ENCODE peak calls at places on chromosomes 13 and 19, in six cellular contexts. S, A, F, Z, H and O are unnamed samples.

GRCh38 chr13:113601166-113602070 is 16.9 kb downstream of the TFDP1 start:
- DNase-seq in H (no peak), S (no peak), Z (no peak), F (no peak), A (no peak), O (no peak)

GRCh38 chr19:42255766-42256750 is 1.1 kb upstream of the ERF start:
- DNase-seq in F (no peak), A (no peak), Z (peak), H (no peak), S (no peak), O (no peak)

GRCh38 chr19:10583021-10583776 is 3.9 kb downstream of the AP1M2 start:
- DNase-seq in F (no peak), H (peak), Z (no peak), S (no peak), A (no peak), O (no peak)

GRCh38 chr19:45882652-45883585 is 3.0 kb downstream of the IRF2BP1 start:
- DNase-seq in F (no peak), Z (peak), A (peak), S (peak), H (peak), O (peak)

GRCh38 chr13:32381539-32381938 is 46.4 kb downstream of the N4BP2L1 start:
- DNase-seq in S (no peak), H (no peak), A (peak), F (peak), Z (peak), O (peak)

GRCh38 chr19:11697284-11697855 is 41.4 kb downstream of the ZNF823 start:
- DNase-seq in F (no peak), S (no peak), H (no peak), Z (no peak), A (no peak), O (no peak)

GRCh38 chr13:113647351-113648217 is 10.4 kb downstream of the ATP4B start:
- DNase-seq in A (no peak), F (no peak), Z (peak), S (no peak), H (no peak), O (peak)

GRCh38 chr13:72062566-72062965 is 195.6 kb upstream of the DACH1 start:
- DNase-seq in F (peak), S (no peak), Z (no peak), H (no peak), A (no peak), O (no peak)

GRCh38 chr13:43368003-43368402 is 344.6 kb downstream of the DNAJC15 start:
- DNase-seq in H (no peak), A (no peak), Z (no peak), F (no peak), S (no peak), O (no peak)

GRCh38 chr13:32905063-32905863 is 111.0 kb upstream of the KL start:
- DNase-seq in S (peak), Z (no peak), H (no peak), A (no peak), F (no peak), O (no peak)

GRCh38 chr13:75857291-75857690 is 221.2 kb downstream of the LMO7 start:
- DNase-seq in Z (no peak), F (no peak), S (no peak), H (no peak), A (no peak), O (no peak)

GRCh38 chr19:58397533-58398037 is 2.1 kb downstream of the RNF225 start:
- DNase-seq in S (no peak), H (no peak), Z (no peak), F (no peak), A (no peak), O (no peak)

GRCh38 chr13:44106231-44107152 is 226.8 kb downstream of the LACC1 start:
- DNase-seq in Z (no peak), F (no peak), A (no peak), H (no peak), S (no peak), O (no peak)

GRCh38 chr13:20400774-20401173 is 124.9 kb downstream of the CRYL1 start:
- DNase-seq in F (no peak), S (no peak), H (no peak), A (no peak), Z (no peak), O (no peak)

GRCh38 chr13:99886706-99887105 is 84.9 kb downstream of the ZIC5 start:
- DNase-seq in S (no peak), H (no peak), F (no peak), A (no peak), Z (no peak), O (no peak)

GRCh38 chr19:28539759-28540158 is 673.2 kb downstream of the UQCRFS1 start:
- DNase-seq in Z (no peak), H (no peak), A (no peak), S (no peak), F (no peak), O (no peak)

GRCh38 chr19:54464624-54465266 is 1.2 kb upstream of the LENG9 start:
- DNase-seq in F (peak), S (no peak), Z (peak), A (peak), H (peak), O (peak)

GRCh38 chr13:90974249-90974954 is 373.1 kb upstream of the MIR17HG start:
- DNase-seq in A (no peak), S (no peak), H (no peak), F (no peak), Z (no peak), O (no peak)

GRCh38 chr13:75170321-75170720 is 311.6 kb downstream of the TBC1D4 start:
- DNase-seq in Z (no peak), S (no peak), H (no peak), A (no peak), F (no peak), O (no peak)

GRCh38 chr13:99425485-99426341 is 75.6 kb upstream of the TM9SF2 start:
- DNase-seq in A (no peak), Z (no peak), S (peak), H (no peak), F (no peak), O (no peak)

GRCh38 chr13:68927387-68928026 is 1180.1 kb upstream of the ATXN8OS start:
- DNase-seq in A (peak), F (peak), Z (peak), S (no peak), H (no peak), O (peak)

GRCh38 chr13:51645154-51645650 is 60.9 kb downstream of the WDFY2 start:
- DNase-seq in S (no peak), A (no peak), Z (no peak), F (no peak), H (no peak), O (no peak)

GRCh38 chr19:55176116-55176515 is 4.0 kb downstream of the SYT5 start:
- DNase-seq in S (no peak), H (no peak), F (no peak), A (no peak), Z (no peak), O (no peak)

GRCh38 chr13:91767681-91768080 is 369.3 kb downstream of the GPC5 start:
- DNase-seq in S (no peak), A (no peak), H (no peak), Z (no peak), F (no peak), O (no peak)

GRCh38 chr13:35460061-35460460 is 16.4 kb downstream of the MAB21L1 start:
- DNase-seq in F (no peak), S (no peak), H (no peak), A (no peak), Z (no peak), O (no peak)

GRCh38 chr13:29771247-29771646 is 79.2 kb downstream of the UBL3 start:
- DNase-seq in A (peak), F (no peak), S (no peak), Z (peak), H (no peak), O (peak)

GRCh38 chr19:40089462-40089861 is 1.3 kb downstream of the ZNF780A start:
- DNase-seq in F (no peak), H (no peak), S (no peak), A (no peak), Z (no peak), O (no peak)

GRCh38 chr19:29467824-29468401 is 57.9 kb upstream of the VSTM2B start:
- DNase-seq in Z (peak), A (peak), H (no peak), F (no peak), S (no peak), O (peak)

GRCh38 chr19:50702870-50703829 is 16.5 kb downstream of the SHANK1 start:
- DNase-seq in F (no peak), S (no peak), A (no peak), Z (no peak), H (no peak), O (no peak)

GRCh38 chr13:45367358-45367757 is 26.4 kb upstream of the TPT1 start:
- DNase-seq in H (peak), S (peak), F (peak), Z (no peak), A (peak), O (peak)

GRCh38 chr13:111604087-111604486 is 283.6 kb downstream of the TEX29 start:
- DNase-seq in A (no peak), S (no peak), F (no peak), H (no peak), Z (no peak), O (no peak)

GRCh38 chr19:10424011-10424637 is 3.8 kb downstream of the PDE4A start:
- DNase-seq in S (no peak), F (no peak), A (peak), Z (peak), H (peak), O (no peak)

GRCh38 chr19:10625762-10626138 is 397 bp downstream of the SLC44A2 start:
- DNase-seq in S (no peak), Z (no peak), A (no peak), F (no peak), H (no peak), O (no peak)

GRCh38 chr19:32421589-32422361 is 16.2 kb downstream of the DPY19L3 start:
- DNase-seq in H (peak), Z (no peak), S (no peak), A (no peak), F (no peak), O (no peak)
- H3K4me2 ChIP-seq in H (peak), Z (no peak), S (no peak), A (no peak), F (no peak), O (no peak)

DNA sequence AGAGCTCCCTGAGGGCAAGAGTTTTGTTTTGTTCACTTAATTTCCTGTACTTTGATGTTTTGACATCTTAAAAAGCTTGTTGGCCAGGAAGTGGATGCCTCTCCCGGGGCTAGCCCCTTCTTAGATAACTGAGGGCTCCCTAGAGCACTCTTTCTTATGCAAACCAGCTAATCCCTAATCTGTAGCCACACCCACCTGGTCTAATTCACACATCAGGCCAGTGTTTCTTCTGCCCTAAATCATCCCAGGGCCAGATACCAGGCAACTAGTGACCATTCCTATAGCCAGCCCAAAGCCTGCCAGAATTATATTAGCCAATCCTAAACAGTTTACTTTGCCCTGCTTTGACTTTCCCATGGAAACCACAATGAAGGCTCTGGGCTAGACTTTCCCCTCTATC is 24.7 kb downstream of the WBP4 start:
- DNase-seq in S (no peak), A (no peak), Z (no peak), F (peak), H (no peak), O (no peak)
- TF ChIP-seq JUND in S (no peak), A (no peak), Z (no peak), F (no peak), H (no peak), O (no peak)

DNA sequence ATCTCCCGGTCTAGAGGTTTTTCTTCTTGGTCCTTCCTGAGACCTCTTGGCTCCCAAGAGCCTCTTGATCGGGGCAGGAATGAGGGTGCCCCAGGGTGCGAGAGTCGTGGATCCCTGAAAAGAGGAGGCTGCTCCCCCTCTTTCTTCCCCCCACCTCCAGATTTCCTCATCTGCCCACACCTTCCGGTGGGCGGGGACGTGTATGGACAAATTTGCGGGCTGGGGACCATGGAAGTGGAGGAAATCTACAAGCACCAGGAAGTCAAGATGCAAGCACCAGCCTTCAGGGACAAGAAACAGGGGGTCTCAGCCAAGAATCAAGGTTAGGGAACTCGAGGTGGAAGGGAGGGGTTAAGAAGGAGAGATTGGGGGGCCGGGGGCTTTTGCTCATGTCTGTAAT is at the start of gene MCEMP1:
- DNase-seq in A (no peak), F (no peak), H (no peak), S (no peak), Z (no peak), O (no peak)
- H3K4me2 ChIP-seq in A (no peak), F (no peak), H (peak), S (peak), Z (no peak), O (no peak)

GRCh38 chr19:15633122-15633521 is 7.6 kb upstream of the CYP4F3 start:
- DNase-seq in F (no peak), S (no peak), H (no peak), Z (no peak), A (no peak), O (no peak)

GRCh38 chr19:15634105-15634504 is 6.6 kb upstream of the CYP4F3 start:
- DNase-seq in A (no peak), F (no peak), Z (no peak), S (no peak), H (no peak), O (no peak)

GRCh38 chr19:15629003-15629880 is 11.5 kb upstream of the CYP4F3 start:
- DNase-seq in S (peak), A (peak), Z (peak), H (peak), F (no peak), O (peak)

GRCh38 chr19:15635016-15635805 is 5.5 kb upstream of the CYP4F3 start:
- DNase-seq in S (no peak), F (no peak), H (no peak), A (peak), Z (no peak), O (no peak)

DNA sequence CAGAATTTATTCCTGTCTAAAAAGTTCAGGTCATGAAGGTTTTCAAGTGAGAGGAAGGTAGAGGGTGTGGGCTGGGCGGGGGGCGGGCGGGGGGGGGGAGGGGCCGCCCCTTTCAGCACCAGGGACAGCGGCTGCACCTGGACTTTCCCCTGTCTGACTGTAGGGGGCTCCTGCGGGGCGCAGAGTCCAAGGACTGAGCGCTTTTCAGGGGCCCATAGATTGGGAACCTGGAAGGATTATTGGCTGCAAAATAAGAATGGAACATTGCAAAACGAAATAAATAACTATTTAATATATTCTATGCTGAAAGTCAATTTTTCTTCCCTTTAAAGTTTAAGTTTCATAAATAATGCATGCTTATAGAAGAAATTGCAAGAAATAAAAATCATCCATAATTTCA is 8.9 kb upstream of the CYP4F3 start:
- DNase-seq in H (peak), Z (peak), A (peak), F (no peak), S (peak), O (no peak)
- TF ChIP-seq JUND in H (no peak), Z (no peak), A (no peak), F (no peak), S (no peak), O (no peak)

GRCh38 chr13:83312194-83312593 is 570.1 kb downstream of the SLITRK1 start:
- DNase-seq in H (no peak), S (no peak), Z (no peak), F (no peak), A (no peak), O (no peak)
- H3K4me2 ChIP-seq in H (no peak), S (no peak), Z (peak), F (no peak), A (no peak), O (no peak)

DNA sequence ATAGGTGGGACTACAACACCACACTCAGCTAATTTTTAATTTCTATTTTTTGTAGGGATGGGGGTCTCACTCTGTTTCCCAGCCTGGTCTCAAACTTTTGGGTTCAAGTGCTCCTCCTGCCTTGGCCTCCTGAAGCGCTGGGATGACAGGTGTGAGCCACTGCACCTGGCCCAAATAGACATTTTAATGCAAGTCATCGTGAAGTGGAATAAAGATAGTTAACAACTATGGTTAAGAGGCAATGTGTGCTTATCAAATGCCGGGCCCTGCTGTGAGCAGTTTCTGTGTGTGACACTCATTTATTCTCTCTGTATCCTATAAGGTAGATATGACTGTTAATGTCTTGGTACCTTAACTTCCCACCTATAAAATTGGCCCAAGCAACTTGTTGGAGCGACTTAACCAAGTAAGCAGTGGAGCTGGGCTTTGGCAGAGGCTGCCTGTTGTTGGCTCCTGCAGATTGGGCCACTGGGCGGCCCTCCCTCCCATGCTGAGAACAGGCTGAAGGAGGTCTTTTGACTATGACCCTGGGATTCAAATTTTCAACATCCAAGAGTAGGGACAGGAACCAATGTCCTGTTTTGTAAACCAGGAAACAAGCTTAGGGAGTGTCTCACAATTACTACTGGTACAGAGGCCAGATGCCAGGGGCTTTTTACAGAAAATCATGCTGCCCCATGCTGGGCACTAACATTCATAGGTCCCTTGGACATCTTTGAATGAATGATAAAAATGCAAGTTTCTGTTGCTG is 450.7 kb downstream of the TSHZ3 start:
- DNase-seq in A (no peak), F (peak), Z (no peak), S (no peak), H (no peak), O (no peak)
- TF ChIP-seq JUND in A (no peak), F (no peak), Z (no peak), S (no peak), H (no peak), O (no peak)

DNA sequence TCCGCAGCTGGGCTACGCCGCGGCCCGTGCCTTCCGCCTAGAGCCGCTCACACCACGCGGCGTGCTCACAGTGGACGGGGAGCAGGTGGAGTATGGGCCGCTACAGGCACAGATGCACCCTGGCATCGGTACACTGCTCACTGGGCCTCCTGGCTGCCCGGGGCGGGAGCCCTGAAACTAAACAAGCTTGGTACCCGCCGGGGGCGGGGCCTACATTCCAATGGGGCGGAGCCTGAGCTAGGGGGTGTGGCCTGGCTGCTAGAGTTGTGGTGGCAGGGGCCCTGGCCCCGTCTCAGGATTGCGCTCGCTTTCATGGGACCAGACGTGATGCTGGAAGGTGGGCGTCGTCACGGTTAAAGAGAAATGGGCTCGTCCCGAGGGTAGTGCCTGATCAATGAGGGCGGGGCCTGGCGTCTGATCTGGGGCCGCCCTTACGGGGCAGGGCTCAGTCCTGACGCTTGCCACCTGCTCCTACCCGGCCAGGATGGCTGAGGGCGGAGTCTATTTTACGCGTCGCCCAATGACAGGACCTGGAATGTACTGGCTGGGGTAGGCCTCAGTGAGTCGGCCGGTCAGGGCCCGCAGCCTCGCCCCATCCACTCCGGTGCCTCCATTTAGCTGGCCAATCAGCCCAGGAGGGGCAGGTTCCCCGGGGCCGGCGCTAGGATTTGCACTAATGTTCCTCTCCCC is 7.4 kb downstream of the DBP start:
- DNase-seq in S (no peak), Z (peak), F (peak), H (peak), A (no peak), O (peak)
- H3K4me2 ChIP-seq in S (no peak), Z (no peak), F (peak), H (no peak), A (no peak), O (peak)